ENCODE peak calls at places on chromosomes 2 and 18, in five cellular contexts. T is prostate gland, C is A549, L is IMR-90, V is uterus. H is an unnamed sample.

GRCh38 chr18:59514193-59514592 is 155.1 kb upstream of the LMAN1 start:
- DNase-seq in T (no peak), C (no peak), L (peak), V (peak), H (peak)

GRCh38 chr2:109185801-109186570 is 57.0 kb downstream of the SH3RF3 start:
- DNase-seq in T (no peak), C (no peak), L (peak), V (peak), H (peak)

GRCh38 chr2:70886541-70886987 is 49.1 kb upstream of the ATP6V1B1 start:
- DNase-seq in T (no peak), C (no peak), L (no peak), V (no peak), H (no peak)

GRCh38 chr2:9813312-9814128 is 29.8 kb upstream of the TAF1B start:
- DNase-seq in T (peak), C (peak), L (peak), V (peak), H (peak)

GRCh38 chr18:68394705-68395104 is 320.2 kb downstream of the TMX3 start:
- DNase-seq in T (no peak), C (no peak), L (peak), V (no peak), H (peak)

GRCh38 chr2:34836361-34836760 is 1237.3 kb upstream of the FAM98A start:
- DNase-seq in T (no peak), C (no peak), L (no peak), V (no peak), H (no peak)

GRCh38 chr18:22176622-22177495 is 7.5 kb downstream of the GATA6 start:
- DNase-seq in T (no peak), C (no peak), L (no peak), V (peak), H (no peak)

GRCh38 chr18:49907346-49907929 is 94.1 kb upstream of the ACAA2 start:
- DNase-seq in T (no peak), C (no peak), L (no peak), V (no peak), H (peak)

GRCh38 chr2:150578481-150578880 is 91.0 kb upstream of the RND3 start:
- DNase-seq in T (no peak), C (no peak), L (no peak), V (no peak), H (no peak)

GRCh38 chr2:101399001-101399794 is 11.9 kb upstream of the CREG2 start:
- DNase-seq in T (no peak), C (no peak), L (no peak), V (no peak), H (no peak)

GRCh38 chr2:38123862-38124261 is 47.9 kb upstream of the CYP1B1 start:
- DNase-seq in T (no peak), C (no peak), L (no peak), V (no peak), H (no peak)

GRCh38 chr2:63192889-63193778 is 142.5 kb downstream of the OTX1 start:
- DNase-seq in T (no peak), C (peak), L (no peak), V (no peak), H (no peak)

DNA sequence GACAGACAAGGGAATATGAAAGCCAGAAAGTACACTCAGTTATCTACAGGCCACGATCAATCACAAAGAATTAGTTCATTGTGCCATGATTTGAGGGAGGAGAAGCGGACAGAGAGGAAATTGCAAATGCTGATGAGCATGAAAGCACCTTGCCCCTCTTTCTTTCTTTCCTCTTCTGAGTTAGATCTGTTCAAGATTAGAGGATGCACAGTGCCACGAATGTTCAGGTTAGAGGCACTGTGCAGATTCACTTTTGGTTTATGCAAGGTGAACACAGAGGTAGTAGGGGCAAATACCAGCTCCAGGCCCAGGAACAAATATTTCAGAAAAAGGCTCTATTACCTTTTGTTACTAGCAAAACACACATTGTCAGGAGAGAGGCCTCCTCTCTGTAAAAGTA is 49.1 kb downstream of the CXCR4 start:
- DNase-seq in T (no peak), C (no peak), L (no peak), V (no peak), H (no peak)
- H3K4me3 ChIP-seq in T (no peak), C (no peak), L (no peak), V (no peak), H (no peak)

DNA sequence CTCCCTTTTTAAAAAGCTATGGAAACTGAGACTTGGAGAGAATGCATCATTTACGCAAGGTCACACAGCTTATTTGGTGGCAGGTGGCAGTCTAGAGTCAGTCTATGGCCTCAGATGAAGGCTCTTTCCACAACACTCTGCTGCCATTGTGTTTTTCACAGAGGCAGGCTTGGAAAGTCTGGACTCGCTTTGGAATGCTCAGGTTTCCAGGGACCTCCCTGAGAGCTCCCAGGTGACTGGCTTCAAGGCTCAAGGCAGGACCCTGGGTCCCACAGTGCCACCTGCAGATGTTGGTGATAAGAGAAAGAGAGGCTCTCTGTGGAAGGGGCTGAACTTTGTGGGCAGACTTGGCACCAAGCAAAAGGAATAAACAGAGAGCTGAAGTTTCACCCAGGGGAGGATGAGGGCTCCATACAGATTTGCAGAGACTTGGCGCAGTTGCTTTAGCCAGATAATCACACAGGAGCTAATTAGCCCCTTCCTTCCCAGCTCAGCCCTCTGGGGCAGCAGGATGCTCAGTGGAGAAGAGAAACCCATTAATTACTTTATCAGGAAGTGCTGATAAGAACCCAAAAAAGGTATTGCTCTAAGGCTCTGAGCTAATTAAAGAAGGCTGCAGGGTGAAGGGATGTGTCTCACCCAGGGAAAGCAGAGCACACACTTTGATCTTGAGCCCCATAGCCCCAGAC is 103.5 kb downstream of the LBH start:
- DNase-seq in T (no peak), C (peak), L (no peak), V (no peak), H (no peak)
- TF ChIP-seq CTCF in T (no peak), C (peak), L (no peak), V (no peak), H (no peak)

GRCh38 chr18:55334875-55335274 is 253.1 kb downstream of the TCF4 start:
- DNase-seq in T (no peak), C (no peak), L (no peak), V (no peak), H (no peak)
- H3K4me3 ChIP-seq in T (no peak), C (no peak), L (no peak), V (no peak), H (no peak)

GRCh38 chr2:215577356-215577755 is 141.5 kb upstream of the FN1 start:
- DNase-seq in T (no peak), C (peak), L (peak), V (no peak), H (peak)
- TF ChIP-seq CTCF in T (no peak), C (no peak), L (no peak), V (no peak), H (no peak)